ENCODE peak calls at places on chromosomes 4 and X, in six cellular contexts. N is HFFc6, B is choroid plexus epithelial cell, M is ovary, K is endothelial cell, L is AG04450. R is an unnamed sample.

GRCh38 chr4:170420255-170420693 is 330.5 kb upstream of the AADAT start:
- DNase-seq in N (no peak), B (peak), M (no peak), K (no peak), L (peak), R (peak)

GRCh38 chr4:3724319-3725231 is 41.6 kb upstream of the ADRA2C start:
- DNase-seq in N (no peak), B (no peak), M (peak), K (no peak), L (no peak), R (peak)

GRCh38 chr4:560731-561211 is 15.3 kb downstream of the TMEM271 start:
- DNase-seq in N (no peak), B (no peak), M (no peak), K (no peak), L (no peak), R (no peak)

GRCh38 chr4:48191758-48192157 is 57.7 kb upstream of the TXK start:
- DNase-seq in N (no peak), B (no peak), M (no peak), K (no peak), L (no peak), R (no peak)

GRCh38 chrX:68676340-68676739 is 28.9 kb downstream of the STARD8 start:
- DNase-seq in N (no peak), B (no peak), M (no peak), K (no peak), L (no peak), R (no peak)

GRCh38 chr4:8350841-8351461 is 81.4 kb downstream of the HTRA3 start:
- DNase-seq in N (no peak), B (no peak), M (peak), K (no peak), L (no peak), R (no peak)

GRCh38 chr4:3437582-3437936 is 4.2 kb upstream of the HGFAC start:
- DNase-seq in N (no peak), B (no peak), M (no peak), K (no peak), L (no peak), R (no peak)

GRCh38 chrX:17736478-17736855 is 826 bp upstream of the SCML1 start:
- DNase-seq in N (no peak), B (no peak), M (no peak), K (no peak), L (no peak), R (no peak)

GRCh38 chr4:23369331-23369730 is 520.5 kb downstream of the PPARGC1A start:
- DNase-seq in N (no peak), B (no peak), M (no peak), K (no peak), L (no peak), R (no peak)

GRCh38 chr4:30840571-30840970 is 120.4 kb downstream of the PCDH7 start:
- DNase-seq in N (no peak), B (peak), M (no peak), K (no peak), L (no peak), R (no peak)

GRCh38 chr4:76830612-76831474 is 67.1 kb downstream of the SOWAHB start:
- DNase-seq in N (peak), B (peak), M (no peak), K (peak), L (peak), R (peak)

GRCh38 chr4:4606321-4606720 is 64.5 kb upstream of the STX18 start:
- DNase-seq in N (peak), B (peak), M (no peak), K (no peak), L (no peak), R (peak)

GRCh38 chr4:53313510-53313909 is 52.4 kb downstream of the SCFD2 start:
- DNase-seq in N (no peak), B (peak), M (no peak), K (peak), L (no peak), R (no peak)

GRCh38 chrX:72026341-72027023 is 105.2 kb downstream of the RTL5 start:
- DNase-seq in N (no peak), B (no peak), M (no peak), K (no peak), L (no peak), R (no peak)

GRCh38 chrX:40041915-40042314 is 55.8 kb downstream of the BCOR start:
- DNase-seq in N (no peak), B (no peak), M (no peak), K (no peak), L (no peak), R (no peak)

GRCh38 chrX:108090474-108091265 is 672 bp downstream of the PSMD10 start:
- DNase-seq in N (peak), B (peak), M (no peak), K (no peak), L (no peak), R (peak)

DNA sequence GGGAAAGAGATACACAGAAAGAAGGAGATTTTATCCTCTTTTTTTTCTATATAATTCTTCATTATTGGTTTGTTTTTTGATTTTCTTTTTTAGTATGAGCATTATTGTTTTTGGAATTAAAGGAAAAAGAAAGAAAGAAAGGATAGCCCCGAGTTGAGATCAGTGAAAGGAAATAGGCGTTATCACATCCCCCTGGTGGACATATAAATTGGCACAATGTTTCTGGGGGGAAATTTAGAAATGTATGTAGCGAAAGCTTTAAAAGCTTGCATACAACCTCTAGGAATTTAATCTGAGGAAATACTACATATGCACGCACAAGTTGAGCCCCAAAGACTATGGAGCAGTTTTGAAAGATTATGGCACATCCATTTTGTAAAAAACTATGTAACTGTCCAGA is 226.3 kb upstream of the LDB2 start:
- DNase-seq in N (no peak), B (no peak), M (no peak), K (no peak), L (no peak), R (no peak)
- TF ChIP-seq CTCF in N (peak), B (peak), M (no peak), K (peak), L (peak), R (peak)

GRCh38 chrX:26783512-26784225 is 567.7 kb downstream of the MAGEB5 start:
- DNase-seq in N (no peak), B (peak), M (no peak), K (no peak), L (no peak), R (peak)

DNA sequence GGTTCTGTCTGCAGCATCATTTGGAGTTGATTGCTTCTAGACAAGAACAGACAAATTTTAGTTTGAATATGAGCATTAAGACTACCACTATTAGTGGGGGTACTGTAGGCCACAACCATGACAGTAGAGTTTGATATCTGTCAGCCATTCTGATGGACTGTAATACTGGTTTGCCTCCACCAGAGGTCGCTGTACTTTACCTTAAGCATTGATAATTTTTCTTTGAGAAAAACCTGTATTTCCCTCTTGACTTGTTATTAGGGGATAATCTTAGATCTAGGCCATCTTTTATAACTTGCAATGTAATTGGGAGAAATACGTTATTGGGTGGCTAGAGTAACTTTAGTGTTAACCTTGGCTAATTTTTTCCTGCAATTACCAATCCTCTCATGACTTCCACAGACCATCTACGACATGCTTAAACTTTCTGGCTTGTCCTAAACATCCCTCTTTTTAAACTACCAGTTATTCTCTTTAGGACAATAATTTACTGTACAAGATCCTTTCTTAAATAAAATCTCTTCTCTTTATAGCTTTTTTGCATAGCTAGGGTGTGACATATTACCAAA is 562.4 kb downstream of the MAGEB5 start:
- DNase-seq in N (no peak), B (no peak), M (no peak), K (no peak), L (no peak), R (no peak)
- TF ChIP-seq CTCF in N (peak), B (no peak), M (no peak), K (peak), L (no peak), R (no peak)

GRCh38 chr4:71732066-71732465 is 51.8 kb downstream of the GC start:
- DNase-seq in N (peak), B (no peak), M (no peak), K (no peak), L (no peak), R (no peak)

GRCh38 chr4:71729856-71730255 is 54.0 kb downstream of the GC start:
- DNase-seq in N (no peak), B (no peak), M (no peak), K (no peak), L (no peak), R (no peak)

DNA sequence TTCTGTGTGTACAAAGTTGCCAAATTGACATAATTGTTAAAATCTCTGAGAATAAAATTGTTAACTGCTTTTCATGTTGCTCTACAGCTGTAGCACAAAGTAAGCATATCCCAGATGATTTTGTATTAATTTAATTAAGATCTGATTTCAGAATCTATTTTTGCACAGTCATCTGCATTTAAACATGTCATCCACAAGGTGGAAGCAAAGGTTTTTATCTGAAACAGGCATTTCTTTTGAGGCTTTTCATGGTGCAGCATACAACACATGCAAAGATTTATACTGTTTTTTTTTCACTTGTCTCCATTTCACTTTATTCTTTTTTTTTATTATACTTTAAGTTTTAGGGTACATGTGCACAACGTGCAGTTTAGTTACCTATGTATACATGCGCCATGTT is 51.2 kb downstream of the GC start:
- DNase-seq in N (peak), B (peak), M (no peak), K (no peak), L (peak), R (peak)
- TF ChIP-seq CTCF in N (peak), B (peak), M (no peak), K (peak), L (peak), R (peak)

GRCh38 chr4:138555107-138555506 is 313.0 kb upstream of the SLC7A11 start:
- DNase-seq in N (no peak), B (no peak), M (no peak), K (no peak), L (no peak), R (no peak)
- TF ChIP-seq CTCF in N (no peak), B (peak), M (no peak), K (no peak), L (peak), R (no peak)

DNA sequence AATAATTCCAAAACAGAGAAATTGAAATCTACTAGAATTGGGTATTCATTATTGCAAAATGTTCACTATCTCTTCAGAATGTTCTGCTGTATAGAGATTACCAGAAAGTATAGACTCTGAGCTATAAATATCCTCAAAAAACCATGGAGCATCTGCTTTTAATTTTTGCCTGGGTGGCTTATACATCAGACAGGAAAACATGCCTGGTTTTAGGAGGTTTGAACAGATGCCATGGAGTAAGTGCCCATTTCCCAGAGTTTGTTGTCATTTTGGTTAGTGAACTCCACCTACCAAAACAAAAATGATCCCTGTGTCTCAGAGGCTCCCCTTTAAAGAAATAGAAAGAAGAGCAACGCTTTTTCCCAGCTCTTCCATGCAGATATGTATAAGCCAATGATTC is 68.7 kb downstream of the MEPE start:
- DNase-seq in N (no peak), B (peak), M (no peak), K (no peak), L (no peak), R (peak)
- TF ChIP-seq CTCF in N (no peak), B (no peak), M (no peak), K (no peak), L (no peak), R (no peak)